ENCODE peak calls at places on chromosomes 4 and X, in six cellular contexts. T is glutamatergic neuron, E is skeletal muscle cell, C is endothelial cell, I is Ammon's horn, H is left cardiac atrium. M is an unnamed sample.

GRCh38 chr4:21896767-21897166 is 51.8 kb downstream of the KCNIP4 start:
- DNase-seq in C (no peak), E (no peak), H (no peak), I (no peak), T (no peak), M (no peak)

GRCh38 chr4:62709618-62710252 is 1509.6 kb downstream of the ADGRL3 start:
- DNase-seq in C (peak), T (no peak), I (peak), E (no peak), H (no peak), M (no peak)

GRCh38 chrX:33434256-33435092 is 223.1 kb upstream of the DMD start:
- DNase-seq in C (peak), H (peak), T (peak), I (peak), E (peak), M (no peak)

GRCh38 chrX:97158270-97158669 is 274.6 kb downstream of the RPA4 start:
- DNase-seq in H (no peak), T (no peak), E (no peak), I (peak), C (no peak), M (no peak)

GRCh38 chrX:14616301-14616700 is 87.0 kb downstream of the GLRA2 start:
- DNase-seq in I (no peak), C (no peak), T (no peak), E (no peak), H (no peak), M (no peak)

GRCh38 chr4:5797866-5798265 is 86.9 kb downstream of the EVC start:
- DNase-seq in I (no peak), E (no peak), C (no peak), T (no peak), H (no peak), M (no peak)

GRCh38 chr4:94126669-94127068 is 81.0 kb upstream of the SMARCAD1 start:
- DNase-seq in I (peak), C (no peak), E (no peak), T (no peak), H (no peak), M (no peak)

GRCh38 chr4:27048350-27049100 is 187.9 kb downstream of the STIM2 start:
- DNase-seq in H (no peak), I (no peak), T (no peak), C (no peak), E (no peak), M (no peak)

GRCh38 chr4:110058677-110059076 is 139.7 kb downstream of the ELOVL6 start:
- DNase-seq in I (no peak), C (no peak), H (no peak), T (no peak), E (no peak), M (no peak)

GRCh38 chr4:14646831-14647230 is 355.4 kb upstream of the CPEB2 start:
- DNase-seq in C (no peak), I (no peak), H (no peak), E (no peak), T (no peak), M (no peak)

M was measured in coronary artery.